ENCODE peak calls at places on chromosomes 16 and 17, in nine cellular contexts. C is left ventricle myocardium inferior, F is HFF-Myc, O is neural crest cell, K is heart left ventricle, M is ovary, J is Calu3, D is cardiac fibroblast, X is upper lobe of right lung. B is an unnamed sample.

GRCh38 chr16:19294156-19294649 is 8.7 kb downstream of the CLEC19A start:
- DNase-seq in J (no peak), K (peak), D (peak), M (no peak), X (peak), C (peak), O (no peak), F (no peak), B (peak)

GRCh38 chr17:40373324-40373723 is 8.8 kb upstream of the GJD3 start:
- DNase-seq in C (no peak), F (no peak), K (no peak), D (peak), O (no peak), X (no peak), J (no peak), M (no peak), B (no peak)

GRCh38 chr16:68079616-68080344 is 5.4 kb upstream of the NFATC3 start:
- DNase-seq in C (peak), K (peak), J (no peak), O (no peak), F (no peak), D (peak), M (peak), X (peak), B (peak)

GRCh38 chr16:10039220-10040096 is 142.8 kb downstream of the GRIN2A start:
- DNase-seq in X (no peak), D (no peak), M (peak), F (no peak), K (peak), O (peak), J (no peak), C (no peak), B (no peak)

GRCh38 chr16:77993586-77993985 is 28.8 kb upstream of the CLEC3A start:
- DNase-seq in D (no peak), O (no peak), F (no peak), C (no peak), K (no peak), M (no peak), X (no peak), J (no peak), B (no peak)

GRCh38 chr16:89615596-89616090 is 2.2 kb downstream of the DPEP1 start:
- DNase-seq in M (no peak), C (no peak), O (peak), J (peak), D (peak), F (no peak), K (no peak), X (no peak), B (peak)

GRCh38 chr17:17538417-17539391 is 42.5 kb upstream of the RASD1 start:
- DNase-seq in O (no peak), M (no peak), F (no peak), D (peak), J (peak), K (no peak), X (no peak), C (no peak), B (no peak)

GRCh38 chr17:14303343-14304221 is 2.7 kb downstream of the HS3ST3B1 start:
- DNase-seq in D (no peak), M (no peak), J (no peak), X (peak), K (no peak), F (no peak), C (no peak), O (no peak), B (peak)

GRCh38 chr17:35287286-35287811 is 44.5 kb downstream of the SLFN5 start:
- DNase-seq in M (no peak), K (no peak), C (no peak), D (no peak), F (no peak), O (no peak), X (no peak), J (no peak), B (no peak)

GRCh38 chr17:67386965-67387551 is 10.0 kb downstream of the PITPNC1 start:
- DNase-seq in O (peak), X (peak), D (peak), M (peak), J (peak), F (no peak), K (no peak), C (peak), B (no peak)

GRCh38 chr16:81956213-81956948 is 54.9 kb downstream of the SDR42E1 start:
- DNase-seq in K (no peak), J (peak), F (no peak), X (peak), M (no peak), O (no peak), C (no peak), D (no peak), B (no peak)

GRCh38 chr17:29579866-29580771 is 9.3 kb downstream of the GIT1 start:
- DNase-seq in M (peak), X (peak), C (peak), F (peak), D (peak), K (peak), J (peak), O (peak), B (peak)

GRCh38 chr16:85084841-85085535 is 27.3 kb downstream of the CIBAR2 start:
- DNase-seq in F (no peak), J (no peak), O (no peak), D (no peak), K (no peak), X (no peak), C (no peak), M (no peak), B (no peak)

GRCh38 chr17:31621566-31621965 is 230.1 kb downstream of the RAB11FIP4 start:
- DNase-seq in D (no peak), M (no peak), J (no peak), X (no peak), K (no peak), O (no peak), C (no peak), F (no peak), B (no peak)

GRCh38 chr17:44901323-44901965 is 2.2 kb upstream of the EFTUD2 start:
- DNase-seq in M (no peak), D (peak), C (no peak), J (no peak), F (no peak), K (no peak), O (no peak), X (no peak), B (no peak)

GRCh38 chr17:7323731-7324437 is 5.3 kb downstream of the NEURL4 start:
- DNase-seq in M (peak), K (peak), X (peak), D (peak), C (peak), O (peak), F (no peak), J (no peak), B (peak)

GRCh38 chr17:50631195-50631907 is 3.3 kb upstream of the ABCC3 start:
- DNase-seq in J (no peak), M (no peak), C (no peak), F (no peak), X (no peak), D (no peak), K (peak), O (no peak), B (no peak)

GRCh38 chr17:6047966-6048365 is 22.2 kb upstream of the WSCD1 start:
- DNase-seq in C (no peak), D (no peak), J (no peak), M (no peak), F (no peak), O (no peak), K (no peak), X (no peak), B (no peak)

GRCh38 chr16:75566889-75567255 is 693 bp downstream of the GABARAPL2 start:
- DNase-seq in X (no peak), O (no peak), F (no peak), K (no peak), M (peak), C (no peak), J (peak), D (no peak), B (no peak)

GRCh38 chr17:14214271-14214670 is 22.4 kb downstream of the CDRT15 start:
- DNase-seq in F (no peak), X (no peak), M (no peak), D (no peak), C (no peak), O (no peak), K (no peak), J (no peak), B (no peak)

GRCh38 chr17:7561589-7562207 is at the start of gene SENP3:
- DNase-seq in M (peak), O (peak), F (no peak), C (peak), J (peak), X (peak), K (peak), D (peak), B (peak)

GRCh38 chr17:49315974-49316570 is 46.0 kb downstream of the ZNF652 start:
- DNase-seq in C (no peak), K (no peak), F (no peak), X (no peak), O (no peak), J (no peak), D (peak), M (no peak), B (no peak)

GRCh38 chr16:89410794-89411309 is 79.5 kb downstream of the ANKRD11 start:
- DNase-seq in J (peak), O (no peak), M (peak), D (peak), X (peak), F (peak), K (peak), C (peak), B (no peak)

GRCh38 chr17:63452091-63452978 is 6.2 kb upstream of the CYB561 start:
- DNase-seq in F (no peak), D (no peak), X (no peak), C (no peak), J (no peak), O (no peak), K (no peak), M (no peak), B (no peak)

GRCh38 chr16:580141-580945 is 9.5 kb upstream of the RAB40C start:
- DNase-seq in J (no peak), O (no peak), K (no peak), F (no peak), C (no peak), M (no peak), D (no peak), X (no peak), B (no peak)

GRCh38 chr17:78817123-78817522 is 23.5 kb downstream of the USP36 start:
- DNase-seq in O (no peak), K (no peak), J (no peak), C (no peak), F (no peak), M (no peak), X (no peak), D (no peak), B (no peak)

GRCh38 chr17:67514998-67515397 is 137.9 kb downstream of the PITPNC1 start:
- DNase-seq in K (no peak), X (no peak), O (no peak), D (no peak), F (no peak), M (no peak), C (no peak), J (no peak), B (no peak)

GRCh38 chr16:57623251-57624043 is 5.0 kb upstream of the ADGRG1 start:
- DNase-seq in K (peak), M (peak), D (peak), O (peak), J (peak), X (peak), C (no peak), F (no peak), B (no peak)

GRCh38 chr16:51666821-51667220 is 515.8 kb upstream of the SALL1 start:
- DNase-seq in K (no peak), O (no peak), X (no peak), F (no peak), J (no peak), C (no peak), D (no peak), M (no peak), B (no peak)

DNA sequence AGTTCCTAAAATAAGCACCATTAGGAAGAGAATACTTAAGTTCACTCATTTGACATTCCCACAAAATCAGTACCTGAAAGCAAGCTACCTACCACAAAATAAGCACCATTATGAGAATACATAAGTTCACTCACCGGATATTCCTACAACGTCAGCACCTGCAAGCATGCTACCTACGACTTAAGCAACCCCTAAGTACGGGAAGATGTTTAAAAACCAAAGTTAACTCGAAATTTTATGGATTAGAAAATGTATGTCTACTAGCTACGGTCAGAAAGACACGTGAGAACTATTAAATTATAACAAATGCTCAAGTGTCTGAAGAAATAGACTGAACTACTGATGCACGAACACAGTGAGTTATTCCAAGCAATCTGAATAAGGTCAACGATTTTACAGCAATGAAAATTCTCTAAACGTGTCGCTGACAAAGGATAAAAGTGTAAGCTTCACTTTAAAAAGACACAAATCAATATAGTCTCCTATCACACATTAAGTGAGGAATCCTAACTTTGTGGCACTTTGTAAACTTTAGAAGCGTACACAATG is 1.5 kb downstream of the GSPT1 start:
- DNase-seq in M (no peak), F (no peak), O (no peak), K (no peak), C (no peak), D (no peak), J (no peak), X (no peak), B (no peak)
- TF ChIP-seq CTCF in M (no peak), F (no peak), O (no peak), K (no peak), C (no peak), D (no peak), J (no peak), X (no peak), B (no peak)

GRCh38 chr17:3727041-3727440 is 3.3 kb downstream of the HASPIN start:
- DNase-seq in J (no peak), M (no peak), O (no peak), K (no peak), C (no peak), X (no peak), F (no peak), D (no peak), B (no peak)

GRCh38 chr17:3724373-3725077 is 822 bp downstream of the HASPIN start:
- DNase-seq in K (no peak), F (no peak), D (no peak), X (peak), C (no peak), M (no peak), O (no peak), J (no peak), B (no peak)

GRCh38 chr17:3723188-3723555 is 531 bp upstream of the HASPIN start:
- DNase-seq in F (no peak), X (no peak), C (no peak), D (no peak), J (no peak), O (no peak), M (no peak), K (no peak), B (no peak)

GRCh38 chr17:3722716-3723115 is 987 bp upstream of the HASPIN start:
- DNase-seq in X (no peak), M (no peak), F (no peak), O (no peak), J (no peak), C (no peak), D (peak), K (no peak), B (no peak)

DNA sequence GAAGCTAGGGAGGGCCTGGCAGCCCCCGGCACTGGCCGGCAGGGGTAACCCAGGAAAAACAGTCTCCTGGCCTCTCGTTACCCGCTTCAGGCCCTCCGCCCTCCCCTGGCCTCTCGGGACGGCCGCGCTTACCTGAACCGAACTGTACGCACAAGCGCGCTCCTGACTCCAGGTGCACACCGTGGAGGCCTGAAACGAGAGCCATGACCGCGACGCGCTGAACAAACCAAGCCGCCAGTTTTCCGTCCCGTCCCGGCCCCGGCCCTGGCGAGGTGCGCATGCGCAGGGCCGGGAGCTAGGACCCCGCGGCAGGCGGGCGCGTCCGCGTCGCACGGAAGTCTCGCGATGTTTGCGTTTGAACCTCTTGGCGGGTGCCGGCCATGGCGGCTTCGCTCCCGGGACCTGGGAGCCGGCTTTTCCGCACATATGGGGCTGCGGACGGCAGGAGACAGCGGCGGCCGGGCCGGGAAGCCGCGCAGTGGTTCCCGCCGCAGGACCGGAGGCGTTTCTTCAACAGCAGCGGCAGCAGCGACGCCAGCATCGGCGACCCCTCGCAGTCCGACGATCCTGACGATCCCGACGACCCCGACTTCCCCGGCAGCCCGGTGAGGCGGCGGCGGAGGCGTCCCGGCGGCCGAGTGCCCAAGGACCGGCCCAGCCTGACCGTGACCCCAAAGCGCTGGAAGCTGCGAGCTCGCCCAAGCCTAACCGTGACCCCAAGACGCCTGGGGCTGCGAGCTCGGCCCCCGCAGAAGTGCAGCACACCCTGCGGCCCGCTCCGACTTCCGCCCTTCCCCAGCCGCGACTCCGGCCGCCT is at the start of gene HASPIN:
- DNase-seq in X (peak), O (peak), F (peak), J (peak), K (peak), D (peak), C (peak), M (peak), B (peak)
- TF ChIP-seq CTCF in X (peak), O (peak), F (peak), J (no peak), K (no peak), D (peak), C (peak), M (peak), B (no peak)

GRCh38 chr17:66229783-66230538 is 746 bp upstream of the APOH start:
- DNase-seq in D (no peak), M (no peak), J (no peak), C (no peak), K (no peak), X (no peak), F (no peak), O (no peak), B (no peak)

GRCh38 chr17:66228887-66229782 is at the start of gene APOH:
- DNase-seq in M (no peak), K (no peak), X (no peak), C (no peak), F (no peak), J (peak), D (no peak), O (no peak), B (no peak)

GRCh38 chr17:66235377-66235994 is 6.3 kb upstream of the APOH start:
- DNase-seq in M (no peak), J (no peak), F (no peak), D (no peak), O (no peak), C (no peak), X (no peak), K (no peak), B (no peak)

GRCh38 chr17:66230918-66231543 is 1.8 kb upstream of the APOH start:
- DNase-seq in C (no peak), K (no peak), D (no peak), X (no peak), F (no peak), O (no peak), M (no peak), J (no peak), B (no peak)

GRCh38 chr17:66233023-66233753 is 4.0 kb upstream of the APOH start:
- DNase-seq in F (no peak), O (no peak), X (no peak), K (no peak), M (no peak), D (no peak), C (no peak), J (no peak), B (no peak)
- TF ChIP-seq CTCF in F (no peak), O (no peak), X (no peak), K (no peak), M (no peak), D (no peak), C (no peak), J (no peak), B (no peak)

DNA sequence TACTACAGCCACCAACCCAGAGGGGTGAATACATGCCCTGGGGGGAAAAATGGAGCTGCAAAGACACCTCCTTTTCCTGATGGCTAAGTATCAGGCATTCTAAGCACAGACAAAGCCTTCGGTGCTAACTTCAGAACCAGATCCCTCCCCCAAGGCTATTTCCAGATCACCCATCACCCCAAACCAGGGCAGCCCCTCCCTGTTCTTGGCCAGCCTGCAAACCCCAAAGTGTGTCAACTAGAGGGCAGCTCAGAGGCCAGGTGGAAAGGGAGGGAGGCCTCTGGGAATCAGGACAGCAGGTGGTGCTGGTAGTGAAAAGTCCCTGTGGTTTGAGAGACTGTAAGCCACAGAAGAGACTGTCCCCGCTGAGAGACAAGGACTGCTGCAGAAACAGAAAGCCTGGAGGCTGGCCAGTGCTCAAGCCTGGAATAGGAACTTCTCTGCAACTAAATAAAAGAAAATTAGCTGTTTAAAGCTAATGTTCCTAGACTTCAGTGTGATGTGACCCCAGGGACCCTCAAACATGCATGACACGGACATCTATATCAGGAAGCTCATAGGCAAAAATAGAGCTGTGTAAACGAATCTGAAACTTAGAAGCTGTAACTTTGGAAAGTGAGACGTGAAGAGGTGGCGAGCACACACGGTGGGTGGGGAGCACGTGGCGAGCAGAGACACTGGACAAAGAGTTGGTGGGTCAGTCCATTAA is 9.1 kb downstream of the TUBG1 start:
- DNase-seq in J (peak), D (peak), C (peak), O (no peak), X (no peak), K (peak), F (no peak), M (no peak), B (no peak)
- TF ChIP-seq CTCF in J (peak), D (no peak), C (peak), O (no peak), X (peak), K (peak), F (no peak), M (no peak), B (no peak)

DNA sequence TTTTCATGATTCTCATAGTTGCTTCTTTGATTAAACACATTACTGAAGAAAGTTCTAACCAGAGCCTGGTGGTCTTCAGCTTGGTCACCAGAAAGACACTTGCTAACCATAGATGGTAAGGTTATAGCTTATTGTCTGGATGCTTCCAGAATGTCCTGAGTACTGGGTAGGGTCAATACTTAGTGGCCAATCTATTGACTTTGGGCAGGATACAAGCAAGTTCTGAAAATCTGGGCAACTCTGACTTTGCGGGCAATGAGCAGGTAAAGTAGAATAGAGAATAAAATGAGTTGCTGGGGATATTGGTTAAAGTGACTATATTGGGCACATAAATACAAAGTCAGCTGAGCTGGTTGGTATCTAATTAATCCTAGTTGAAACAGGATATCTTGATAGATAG is 63.0 kb downstream of the ABCA8 start:
- DNase-seq in C (no peak), X (no peak), K (no peak), O (no peak), J (no peak), M (no peak), F (no peak), D (no peak), B (no peak)
- TF ChIP-seq CTCF in C (no peak), X (no peak), K (no peak), O (no peak), J (no peak), M (no peak), F (no peak), D (no peak), B (no peak)